ENCODE peak calls at places on chromosomes 13 and 19, in eight cellular contexts. L, T, D, V, J, Y, N and Z are unnamed samples. For H3K4me1 and H3K9me3, the result is how much of the 10 kb centered on the place peaks cover.

GRCh38 chr13:94666065-94666464 is 46.3 kb downstream of the SOX21 start:
- DNase-seq in T (no peak), V (no peak), Y (no peak), D (no peak), J (no peak), N (no peak), L (no peak), Z (no peak)

GRCh38 chr13:114155923-114156883 is 22.9 kb upstream of the CFAP97D2 start:
- DNase-seq in Y (no peak), J (no peak), V (no peak), N (no peak), D (no peak), L (no peak), T (no peak), Z (no peak)

GRCh38 chr13:80030491-80030890 is 310.4 kb downstream of the SPRY2 start:
- DNase-seq in J (no peak), L (peak), T (no peak), D (peak), V (no peak), N (peak), Y (no peak), Z (no peak)

GRCh38 chr13:66076417-66076816 is 1153.7 kb downstream of the PCDH9 start:
- DNase-seq in D (no peak), Y (no peak), J (no peak), L (peak), T (no peak), V (no peak), N (no peak), Z (no peak)

GRCh38 chr13:106243011-106243410 is 292.5 kb downstream of the EFNB2 start:
- DNase-seq in Y (no peak), N (no peak), J (no peak), T (no peak), D (no peak), L (no peak), V (no peak), Z (no peak)

GRCh38 chr13:44843403-44843802 is 145.9 kb downstream of the NUFIP1 start:
- DNase-seq in T (no peak), V (no peak), J (no peak), Y (no peak), N (no peak), L (peak), D (no peak), Z (no peak)

GRCh38 chr19:16325161-16325527 is 518 bp downstream of the KLF2 start:
- DNase-seq in J (peak), Y (peak), V (no peak), N (peak), T (no peak), L (no peak), D (peak), Z (no peak)

GRCh38 chr19:11176466-11177193 is 20.7 kb downstream of the KANK2 start:
- DNase-seq in J (no peak), N (no peak), D (no peak), T (no peak), Y (no peak), V (no peak), L (no peak), Z (no peak)

GRCh38 chr19:12642506-12642905 is 24.0 kb downstream of the MAN2B1 start:
- DNase-seq in Y (no peak), N (no peak), T (no peak), J (no peak), V (no peak), L (no peak), D (no peak), Z (no peak)

GRCh38 chr19:48348039-48348438 is 15.7 kb downstream of the TMEM143 start:
- DNase-seq in Y (no peak), L (peak), D (no peak), J (no peak), V (no peak), N (no peak), T (no peak), Z (no peak)

GRCh38 chr13:32917504-32917903 is 98.7 kb upstream of the KL start:
- DNase-seq in N (no peak), Y (no peak), J (no peak), L (no peak), V (no peak), D (no peak), T (no peak), Z (no peak)

GRCh38 chr13:75326173-75327131 is 155.5 kb downstream of the TBC1D4 start:
- DNase-seq in T (no peak), D (peak), L (peak), J (peak), V (no peak), N (no peak), Y (no peak), Z (no peak)

GRCh38 chr19:5923356-5923755 is 9.3 kb downstream of the CAPS start:
- DNase-seq in Y (no peak), D (no peak), V (no peak), T (no peak), J (no peak), N (no peak), L (no peak), Z (no peak)

GRCh38 chr19:8399681-8400188 is 9.6 kb downstream of the RAB11B start:
- DNase-seq in J (no peak), T (no peak), D (no peak), L (no peak), Y (no peak), N (no peak), V (no peak), Z (peak)

GRCh38 chr19:8396563-8397203 is 6.5 kb downstream of the RAB11B start:
- DNase-seq in N (peak), J (peak), Y (no peak), V (peak), T (peak), L (peak), D (peak), Z (peak)

GRCh38 chr19:8397291-8397690 is 7.1 kb downstream of the RAB11B start:
- DNase-seq in Y (no peak), D (no peak), L (no peak), N (no peak), V (no peak), J (no peak), T (no peak), Z (peak)

GRCh38 chr19:8396185-8396562 is 6.0 kb downstream of the RAB11B start:
- DNase-seq in J (no peak), V (no peak), Y (no peak), T (no peak), D (no peak), L (no peak), N (no peak), Z (peak)

DNA sequence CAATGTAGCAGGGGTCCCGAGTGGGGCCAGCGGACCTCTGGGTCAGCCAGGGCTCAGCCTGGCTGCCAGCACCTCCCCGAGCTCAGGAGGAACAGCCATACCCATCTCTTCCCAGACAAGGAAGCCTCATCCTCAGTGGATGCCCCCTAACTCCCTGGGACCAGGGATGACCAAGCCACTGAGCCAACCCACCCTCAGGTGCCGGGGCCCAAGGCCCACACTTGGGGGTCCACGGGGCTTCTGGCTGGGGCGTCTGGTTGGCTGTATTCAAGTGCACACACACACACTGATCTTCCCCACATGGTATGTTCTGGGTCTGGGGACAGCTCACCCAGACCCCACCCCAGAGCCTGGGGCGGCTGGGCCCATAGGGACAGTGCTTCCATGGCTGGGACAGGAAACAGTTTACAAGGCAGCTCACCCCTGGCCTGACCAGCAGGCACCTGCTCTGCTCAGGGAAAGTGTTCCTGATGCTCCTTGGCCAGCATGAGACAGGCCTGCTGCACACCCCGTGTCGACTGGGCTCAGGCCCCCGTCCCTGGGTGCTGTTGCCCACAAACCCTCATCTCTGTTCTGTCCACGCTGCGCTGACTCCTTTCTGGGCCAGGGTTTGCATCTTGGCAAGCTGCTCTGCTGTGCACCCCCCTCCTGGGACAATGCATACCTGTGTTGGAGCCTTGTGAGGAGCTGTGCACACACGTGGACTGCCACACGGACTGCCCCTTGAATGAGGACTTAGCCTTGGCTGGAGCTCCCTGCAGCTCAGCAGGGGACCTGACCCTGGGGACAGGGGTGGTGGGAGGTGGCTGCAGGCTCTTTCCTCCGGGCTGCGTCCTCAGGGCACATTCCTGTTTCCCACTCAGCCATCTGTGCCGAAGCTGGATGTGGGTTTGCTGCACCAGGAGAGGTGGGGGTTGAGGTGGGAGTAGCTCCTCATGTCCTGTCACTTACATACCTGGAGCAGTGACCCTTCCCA is 7.9 kb downstream of the RAB11B start:
- DNase-seq in V (no peak), N (no peak), J (no peak), Y (no peak), L (no peak), T (no peak), D (no peak), Z (no peak)
- H3K4me1 ChIP-seq in V (under half), N (under half), J (under half), Y (under half), L (under half), T (under half), D (under half), Z (under half)

GRCh38 chr13:76385606-76386005 is 500.6 kb downstream of the KCTD12 start:
- DNase-seq in J (no peak), Y (no peak), L (no peak), N (no peak), D (no peak), V (no peak), T (no peak), Z (no peak)

GRCh38 chr13:76386316-76386715 is 499.9 kb downstream of the KCTD12 start:
- DNase-seq in L (no peak), T (no peak), J (no peak), Y (no peak), D (no peak), N (no peak), V (no peak), Z (no peak)

GRCh38 chr13:76387561-76387960 is 498.6 kb downstream of the KCTD12 start:
- DNase-seq in Y (no peak), D (no peak), J (no peak), V (no peak), T (no peak), L (no peak), N (peak), Z (no peak)

GRCh38 chr13:76380436-76381065 is 505.7 kb downstream of the KCTD12 start:
- DNase-seq in Y (no peak), N (no peak), V (no peak), L (peak), T (no peak), D (no peak), J (no peak), Z (no peak)

DNA sequence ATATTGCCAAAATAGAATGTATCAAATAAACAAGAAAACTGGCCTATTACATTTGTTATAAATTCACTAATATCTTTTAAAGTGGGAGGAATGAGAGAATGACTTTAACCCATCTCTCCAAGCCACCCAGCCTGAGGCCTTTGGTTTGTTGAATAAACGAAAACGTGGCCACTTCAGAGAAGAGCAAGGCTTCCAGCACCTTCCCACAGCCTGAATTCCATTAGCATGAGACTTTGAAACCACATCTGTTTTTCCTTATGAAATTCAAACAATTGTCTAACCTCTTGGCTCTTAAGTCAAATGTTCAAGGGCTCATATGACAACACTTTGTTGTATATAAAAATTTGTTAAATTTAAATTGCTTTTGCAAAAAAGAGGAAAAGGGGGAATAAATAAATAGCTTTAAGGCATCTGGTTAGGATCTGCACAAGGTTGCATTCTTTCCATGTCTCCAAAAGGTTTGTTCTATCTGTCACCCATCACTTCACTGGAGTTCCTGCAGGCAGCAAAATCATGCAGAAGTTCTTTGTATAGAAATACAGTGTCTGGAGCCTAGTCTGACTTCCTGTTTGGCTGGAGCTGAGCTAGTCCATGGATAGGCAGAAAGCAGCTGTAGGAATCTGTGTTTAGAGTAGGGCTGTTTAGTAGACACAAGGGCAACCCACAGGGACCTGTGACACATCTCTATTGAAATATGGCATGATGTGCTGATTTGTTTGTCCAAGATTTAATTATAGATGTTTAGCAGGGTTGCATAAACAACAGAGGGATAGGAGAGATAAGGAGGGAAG is 502.3 kb downstream of the KCTD12 start:
- DNase-seq in V (no peak), J (no peak), L (peak), T (peak), Y (no peak), N (peak), D (no peak), Z (no peak)
- H3K27ac ChIP-seq in V (no peak), J (no peak), L (peak), T (no peak), Y (no peak), N (peak), D (no peak), Z (no peak)

GRCh38 chr19:58134244-58134643 is 16.3 kb downstream of the ZNF329 start:
- DNase-seq in L (no peak), N (no peak), Y (no peak), J (no peak), V (no peak), D (no peak), T (no peak), Z (no peak)
- H3K9me3 ChIP-seq in L (under half), N (half or more), Y (under half), J (half or more), V (half or more), D (half or more), T (half or more), Z (half or more)

GRCh38 chr19:4052114-4052992 is 14.3 kb downstream of the ZBTB7A start:
- DNase-seq in D (no peak), V (no peak), N (peak), J (no peak), T (no peak), Y (peak), L (peak), Z (no peak)

GRCh38 chr19:4052993-4053422 is 13.7 kb downstream of the ZBTB7A start:
- DNase-seq in N (no peak), D (no peak), T (no peak), J (no peak), L (no peak), V (no peak), Y (no peak), Z (no peak)

GRCh38 chr19:4055209-4055552 is 11.5 kb downstream of the ZBTB7A start:
- DNase-seq in T (no peak), N (no peak), J (peak), V (no peak), L (no peak), D (no peak), Y (no peak), Z (no peak)

GRCh38 chr19:4054471-4055208 is 12.1 kb downstream of the ZBTB7A start:
- DNase-seq in D (no peak), T (no peak), Y (no peak), L (no peak), J (peak), V (no peak), N (no peak), Z (no peak)

GRCh38 chr19:4053423-4054324 is 13.0 kb downstream of the ZBTB7A start:
- DNase-seq in D (no peak), V (no peak), T (no peak), L (no peak), Y (no peak), J (no peak), N (no peak), Z (no peak)
- H3K4me1 ChIP-seq in D (under half), V (under half), T (under half), L (under half), Y (under half), J (under half), N (under half), Z (under half)

GRCh38 chr19:45100797-45101196 is 7.8 kb downstream of the PPP1R37 start:
- DNase-seq in Y (no peak), V (no peak), J (no peak), L (no peak), D (peak), N (no peak), T (no peak), Z (no peak)

GRCh38 chr19:45099465-45100201 is 6.7 kb downstream of the PPP1R37 start:
- DNase-seq in V (no peak), N (no peak), T (no peak), Y (no peak), D (peak), L (no peak), J (no peak), Z (peak)

GRCh38 chr19:45098521-45099464 is 5.8 kb downstream of the PPP1R37 start:
- DNase-seq in J (no peak), Y (no peak), V (no peak), T (no peak), D (peak), L (peak), N (no peak), Z (peak)

GRCh38 chr19:45101796-45102195 is 8.8 kb downstream of the PPP1R37 start:
- DNase-seq in Y (no peak), V (no peak), N (no peak), T (no peak), L (no peak), D (peak), J (no peak), Z (no peak)

GRCh38 chr19:45100202-45100600 is 7.2 kb downstream of the PPP1R37 start:
- DNase-seq in T (no peak), L (no peak), D (no peak), Y (no peak), N (no peak), J (no peak), V (no peak), Z (no peak)
- H3K27ac ChIP-seq in T (no peak), L (peak), D (no peak), Y (no peak), N (no peak), J (no peak), V (no peak), Z (peak)

GRCh38 chr19:50242586-50242985 is 39.2 kb downstream of the MYH14 start:
- DNase-seq in L (peak), N (no peak), T (no peak), J (no peak), Y (no peak), V (no peak), D (no peak), Z (no peak)
- H3K9me3 ChIP-seq in L (under half), N (under half), T (under half), J (under half), Y (under half), V (under half), D (under half), Z (under half)